ENCODE peak calls at places on chromosomes 6 and 20, in five cellular contexts. M is cardiac fibroblast, O is fibroblast of lung, G is cardiac muscle cell, P is ascending aorta. N is an unnamed sample.

GRCh38 chr20:35899064-35899463 is 55.2 kb downstream of the SCAND1 start:
- DNase-seq in M (no peak), O (no peak), G (no peak), P (no peak), N (no peak)

GRCh38 chr20:4891364-4891763 is 109.9 kb downstream of the SLC23A2 start:
- DNase-seq in M (no peak), O (no peak), G (no peak), P (no peak), N (no peak)

GRCh38 chr6:551405-551804 is 105.5 kb downstream of the HUS1B start:
- DNase-seq in M (peak), O (peak), G (peak), P (no peak), N (peak)

GRCh38 chr6:9623985-9624384 is 790.9 kb downstream of the TFAP2A start:
- DNase-seq in M (peak), O (peak), G (no peak), P (no peak), N (no peak)

GRCh38 chr20:13325033-13325432 is 104.0 kb downstream of the ISM1 start:
- DNase-seq in M (peak), O (peak), G (peak), P (no peak), N (peak)

GRCh38 chr20:61573415-61574305 is 321.6 kb downstream of the CDH4 start:
- DNase-seq in M (no peak), O (no peak), G (no peak), P (no peak), N (no peak)

GRCh38 chr20:32249030-32249738 is 28.3 kb upstream of the KIF3B start:
- DNase-seq in M (no peak), O (no peak), G (no peak), P (no peak), N (no peak)

GRCh38 chr6:133891814-133892443 is 3.0 kb downstream of the TCF21 start:
- DNase-seq in M (no peak), O (no peak), G (no peak), P (no peak), N (no peak)

GRCh38 chr6:68990313-68990712 is 355.2 kb downstream of the ADGRB3 start:
- DNase-seq in M (no peak), O (no peak), G (no peak), P (no peak), N (no peak)

GRCh38 chr6:85458782-85459181 is 8.9 kb downstream of the NT5E start:
- DNase-seq in M (peak), O (peak), G (no peak), P (no peak), N (no peak)

GRCh38 chr6:76886900-76887299 is 576.4 kb downstream of the HTR1B start:
- DNase-seq in M (no peak), O (no peak), G (no peak), P (no peak), N (no peak)

GRCh38 chr6:99446076-99446475 is 21.0 kb upstream of the PNISR start:
- DNase-seq in M (no peak), O (no peak), G (no peak), P (no peak), N (no peak)

GRCh38 chr20:22723659-22724058 is 139.3 kb upstream of the FOXA2 start:
- DNase-seq in M (peak), O (no peak), G (no peak), P (no peak), N (peak)

DNA sequence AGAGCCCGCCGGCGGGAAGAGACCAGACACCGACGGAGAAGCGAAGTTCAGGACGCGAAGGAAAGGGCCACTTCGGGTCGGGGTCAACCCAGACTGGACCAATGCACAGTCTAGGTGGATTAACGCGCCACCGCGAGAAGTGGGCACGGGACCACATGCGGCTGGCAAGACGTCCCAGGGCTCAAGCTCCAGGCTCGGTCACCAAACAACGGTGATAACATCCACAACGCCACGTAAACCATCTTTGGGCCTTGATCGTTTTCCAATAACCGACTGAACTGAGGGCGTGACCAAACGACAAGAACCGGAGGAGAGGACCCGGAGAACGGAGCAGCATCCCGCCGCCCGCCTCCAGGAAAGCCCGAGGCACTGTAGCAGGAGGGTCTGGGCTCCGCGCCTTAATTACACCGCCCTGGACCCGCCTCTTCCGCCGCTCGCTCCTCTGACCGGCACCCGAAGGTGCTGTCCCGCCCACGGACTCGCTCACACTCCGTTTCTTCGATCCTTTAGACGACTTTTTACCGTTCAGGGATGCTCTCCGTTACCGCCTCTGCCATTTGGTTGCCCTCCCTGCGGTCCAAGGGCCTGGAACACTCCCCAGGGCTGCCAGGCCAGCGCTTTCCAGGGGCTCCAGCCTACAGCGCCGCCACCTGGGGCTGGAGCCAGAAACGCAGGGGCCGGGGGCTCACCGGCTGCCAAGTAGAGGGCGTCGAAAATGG is 44.1 kb downstream of the DPPA5 start:
- DNase-seq in M (peak), O (peak), G (peak), P (peak), N (peak)
- TF ChIP-seq CTCF in M (peak), O (peak), G (peak), P (peak), N (peak)

GRCh38 chr6:7424058-7424457 is 34.5 kb downstream of the RIOK1 start:
- DNase-seq in M (no peak), O (no peak), G (no peak), P (no peak), N (no peak)
- H3K4me3 ChIP-seq in M (no peak), O (no peak), G (no peak), P (no peak), N (no peak)

DNA sequence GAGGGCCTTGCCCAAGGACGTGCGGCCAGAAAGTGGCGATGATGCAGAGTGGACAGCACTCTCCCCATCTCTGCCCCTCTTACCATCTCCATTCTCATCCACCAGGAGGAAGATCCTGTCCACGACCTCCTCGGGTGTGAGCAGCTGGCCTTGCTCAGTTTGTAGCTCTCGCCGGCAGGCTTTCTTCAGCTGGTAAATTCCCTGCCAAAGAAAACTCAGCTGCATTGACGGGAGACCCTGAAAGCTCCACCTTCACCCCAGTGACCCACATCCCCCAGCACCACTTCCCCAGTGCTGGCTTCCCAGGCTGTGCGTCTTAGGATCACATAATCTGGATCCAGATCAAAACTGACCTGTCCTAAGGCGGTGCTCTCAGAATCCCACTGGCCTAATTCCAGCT is 9.2 kb downstream of the GUCA1B start:
- DNase-seq in M (no peak), O (no peak), G (no peak), P (no peak), N (no peak)
- TF ChIP-seq CTCF in M (no peak), O (no peak), G (no peak), P (no peak), N (no peak)

DNA sequence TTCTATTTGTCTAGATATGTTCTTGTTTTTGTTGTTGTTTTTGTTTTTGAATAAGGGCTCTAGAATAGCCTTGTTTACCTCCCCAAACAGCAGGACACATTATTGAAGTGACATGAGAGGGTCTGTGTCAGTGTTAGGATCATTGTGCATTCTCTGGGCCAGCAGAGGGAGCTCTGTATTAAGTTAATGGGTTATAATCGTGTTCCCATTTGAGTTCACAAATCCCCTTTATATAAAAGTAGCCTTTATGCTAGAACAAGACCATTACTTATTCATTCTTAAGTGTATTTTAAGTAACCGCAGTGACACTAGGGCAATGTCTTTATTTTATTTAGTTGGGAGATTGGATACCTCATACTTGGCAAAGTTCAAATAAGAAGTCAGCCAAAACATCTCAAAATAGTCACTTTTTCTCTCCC is 44.8 kb downstream of the STK4 start:
- DNase-seq in M (peak), O (peak), G (peak), P (peak), N (peak)
- H3K4me3 ChIP-seq in M (no peak), O (no peak), G (no peak), P (no peak), N (no peak)

GRCh38 chr20:63957690-63958441 is 1.6 kb upstream of the UCKL1 start:
- DNase-seq in M (peak), O (peak), G (no peak), P (no peak), N (peak)

GRCh38 chr20:63958471-63958870 is 2.3 kb upstream of the UCKL1 start:
- DNase-seq in M (no peak), O (no peak), G (no peak), P (no peak), N (no peak)

GRCh38 chr20:63956664-63957003 is 418 bp upstream of the UCKL1 start:
- DNase-seq in M (no peak), O (no peak), G (no peak), P (no peak), N (no peak)

GRCh38 chr20:63955846-63956663 is at the start of gene UCKL1:
- DNase-seq in M (peak), O (peak), G (peak), P (peak), N (peak)

GRCh38 chr20:63957004-63957689 is 931 bp upstream of the UCKL1 start:
- DNase-seq in M (peak), O (peak), G (peak), P (no peak), N (peak)
- TF ChIP-seq CTCF in M (peak), O (no peak), G (peak), P (peak), N (no peak)

DNA sequence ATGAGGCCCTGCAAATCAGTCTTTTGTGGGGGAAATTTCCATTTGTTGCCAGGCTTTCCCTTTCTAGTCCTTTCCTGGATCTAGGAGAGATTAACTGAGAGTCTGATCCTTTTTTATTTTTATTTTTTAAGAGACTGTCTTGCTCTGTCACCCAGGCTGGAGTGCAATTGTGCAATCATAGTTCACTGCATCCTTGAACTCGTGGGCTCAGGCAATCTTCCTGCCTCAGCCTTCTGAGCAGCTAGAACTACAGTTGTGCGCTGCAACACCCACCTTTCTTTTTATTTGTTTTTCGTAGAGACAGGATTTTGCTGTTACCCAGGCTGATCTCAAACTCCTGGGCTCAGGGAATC is 22.9 kb downstream of the OR2B2 start:
- DNase-seq in M (no peak), O (no peak), G (no peak), P (no peak), N (no peak)
- H3K4me3 ChIP-seq in M (no peak), O (no peak), G (no peak), P (no peak), N (no peak)

GRCh38 chr6:14147891-14148290 is 30.3 kb downstream of the CD83 start:
- DNase-seq in M (peak), O (no peak), G (no peak), P (no peak), N (no peak)
- TF ChIP-seq CTCF in M (no peak), O (no peak), G (no peak), P (no peak), N (no peak)

N was measured in foreskin fibroblast.